ENCODE peak calls at places on chromosomes 6 and 20, in eight cellular contexts. P is glutamatergic neuron; E is H4; A is GM23248; L is HFFc6; R is activated CD4-positive, alpha-beta T cell treated with anti-CD3 and anti-CD28 coated beads, Interleukin-2, amount 10 ng/mL, durations not matched to agents 7 days and 5 days; M is OCI-LY7; I is CD8-positive, alpha-beta T cell. G is an unnamed sample.

GRCh38 chr6:73679009-73679408 is 17.0 kb upstream of the CD109 start:
- DNase-seq in P (no peak), R (no peak), L (no peak), M (no peak), A (no peak), E (no peak), I (no peak), G (peak; percentile 29)

GRCh38 chr6:135534773-135535380 is 37.3 kb upstream of the AHI1 start:
- DNase-seq in P (no peak), I (no peak), A (peak; percentile 66), R (no peak), M (no peak), E (no peak), L (no peak), G (no peak)

GRCh38 chr6:56677559-56677958 is 34.9 kb upstream of the DST start:
- DNase-seq in E (no peak), P (no peak), M (no peak), A (peak; percentile 62), R (no peak), I (no peak), L (peak; percentile 33), G (no peak)

GRCh38 chr20:4305091-4305490 is 289.7 kb upstream of the RNF24 start:
- DNase-seq in P (no peak), M (no peak), E (no peak), R (no peak), I (no peak), L (no peak), A (no peak), G (no peak)

GRCh38 chr6:108966855-108967755 is 118.9 kb downstream of the ARMC2 start:
- DNase-seq in P (peak; percentile 57), I (no peak), E (peak; percentile 55), A (peak; percentile 43), L (peak; percentile 61), R (no peak), M (no peak), G (no peak)

GRCh38 chr6:158033077-158033750 is 51.6 kb downstream of the SYNJ2 start:
- DNase-seq in A (no peak), I (no peak), E (no peak), R (no peak), L (no peak), P (no peak), M (no peak), G (no peak)

GRCh38 chr6:118350881-118351430 is 197.1 kb upstream of the PLN start:
- DNase-seq in I (no peak), E (peak; percentile 12), M (no peak), A (peak; percentile 32), L (peak; percentile 27), P (no peak), R (no peak), G (no peak)

GRCh38 chr6:161954077-161954476 is 680.2 kb upstream of the AGPAT4 start:
- DNase-seq in M (no peak), I (no peak), E (no peak), P (no peak), A (no peak), R (no peak), L (no peak), G (no peak)

GRCh38 chr20:33532753-33533459 is 43.0 kb downstream of the CBFA2T2 start:
- DNase-seq in R (no peak), M (no peak), L (no peak), E (no peak), P (no peak), I (no peak), A (peak; percentile 17), G (no peak)

GRCh38 chr20:32263398-32263954 is 14.0 kb upstream of the KIF3B start:
- DNase-seq in P (no peak), R (no peak), I (no peak), L (no peak), E (no peak), A (no peak), M (no peak), G (no peak)

GRCh38 chr6:53979468-53980067 is 131.7 kb upstream of the MLIP start:
- DNase-seq in A (peak; percentile 58), E (peak; percentile 28), L (peak; percentile 41), P (no peak), M (peak; percentile 42), R (peak; percentile 29), I (no peak), G (peak; percentile 36)

GRCh38 chr6:170062209-170062903 is 228.5 kb downstream of the DLL1 start:
- DNase-seq in L (no peak), A (no peak), M (no peak), I (no peak), R (no peak), E (no peak), P (no peak), G (no peak)

GRCh38 chr6:3439961-3440360 is 16.9 kb downstream of the SLC22A23 start:
- DNase-seq in I (no peak), M (no peak), L (no peak), E (no peak), R (no peak), A (no peak), P (no peak), G (no peak)

GRCh38 chr6:145525038-145525437 is 210.3 kb downstream of the EPM2A start:
- DNase-seq in A (no peak), M (no peak), E (no peak), I (no peak), R (no peak), P (no peak), L (no peak), G (no peak)

GRCh38 chr6:102918161-102918560 is 1524.7 kb downstream of the GRIK2 start:
- DNase-seq in A (no peak), L (no peak), M (no peak), E (no peak), R (no peak), I (no peak), P (no peak), G (no peak)

GRCh38 chr20:34701405-34702085 is 2.6 kb upstream of the TP53INP2 start:
- DNase-seq in P (no peak), A (no peak), L (no peak), R (no peak), E (no peak), I (no peak), M (no peak), G (no peak)

GRCh38 chr6:4774296-4774695 is 1.9 kb upstream of the CDYL start:
- DNase-seq in A (no peak), I (no peak), P (no peak), L (no peak), R (no peak), E (no peak), M (no peak), G (no peak)

GRCh38 chr20:137668-138131 is 4.7 kb upstream of the DEFB126 start:
- DNase-seq in L (no peak), M (peak; percentile 51), R (peak; percentile 16), A (peak; percentile 1), P (no peak), E (peak; percentile 53), I (no peak), G (peak; percentile 62)

GRCh38 chr20:32578840-32579239 is 6.3 kb downstream of the NOL4L start:
- DNase-seq in A (no peak), P (no peak), M (no peak), E (no peak), L (no peak), R (no peak), I (no peak), G (no peak)

GRCh38 chr6:142702501-142703460 is 242.2 kb downstream of the HIVEP2 start:
- DNase-seq in A (no peak), E (no peak), R (no peak), I (no peak), P (no peak), L (no peak), M (no peak), G (no peak)

G was measured in MM.1S.